ENCODE peak calls at places on chromosomes 1 and 21, in four cellular contexts. K, V, S and R are unnamed samples.

GRCh38 chr1:96234299-96234698 is 487.3 kb upstream of the PTBP2 start:
- DNase-seq in V (peak; percentile 81), K (peak; percentile 72), S (no peak), R (peak; percentile 10)

GRCh38 chr1:18398791-18399551 is 81.8 kb upstream of the KLHDC7A start:
- DNase-seq in K (no peak), S (no peak), V (no peak), R (no peak)

GRCh38 chr1:51671527-51672325 is 54.8 kb downstream of the OSBPL9 start:
- DNase-seq in V (peak; percentile 85), K (peak; percentile 82), S (no peak), R (no peak)

GRCh38 chr1:45230537-45230936 is 24.1 kb upstream of the ZSWIM5 start:
- DNase-seq in S (no peak), V (no peak), K (no peak), R (peak; percentile 22)

GRCh38 chr21:45984584-45985095 is 3.1 kb downstream of the COL6A1 start:
- DNase-seq in V (no peak), S (no peak), K (no peak), R (no peak)

GRCh38 chr1:20413791-20414140 is 72.2 kb downstream of the CAMK2N1 start:
- DNase-seq in K (no peak), V (no peak), S (no peak), R (no peak)

GRCh38 chr1:223259462-223259861 is 104.5 kb downstream of the SUSD4 start:
- DNase-seq in S (no peak), K (no peak), V (no peak), R (no peak)

GRCh38 chr1:242240691-242241090 is 241.8 kb upstream of the MAP1LC3C start:
- DNase-seq in K (no peak), S (no peak), V (no peak), R (no peak)

GRCh38 chr1:58392083-58392482 is 154.4 kb downstream of the OMA1 start:
- DNase-seq in K (no peak), V (no peak), S (no peak), R (no peak)

GRCh38 chr1:237875291-237875690 is 15.4 kb downstream of the ZP4 start:
- DNase-seq in S (no peak), K (peak; percentile 54), V (peak; percentile 70), R (no peak)

GRCh38 chr1:212915245-212916091 is 34.9 kb upstream of the VASH2 start:
- DNase-seq in S (no peak), V (peak; percentile 51), K (peak; percentile 46), R (no peak)

GRCh38 chr1:10691740-10692125 is 104.7 kb downstream of the CASZ1 start:
- DNase-seq in K (no peak), V (no peak), S (no peak), R (no peak)

GRCh38 chr21:15631342-15631741 is 98.4 kb upstream of the USP25 start:
- DNase-seq in K (peak; percentile 65), V (peak; percentile 72), S (no peak), R (peak; percentile 28)

GRCh38 chr1:15341634-15342375 is 67.9 kb upstream of the EFHD2 start:
- DNase-seq in S (peak; percentile 57), V (peak; percentile 72), K (peak; percentile 61), R (peak; percentile 59)

GRCh38 chr1:119920104-119920968 is 24.0 kb upstream of the ADAM30 start:
- DNase-seq in K (no peak), V (no peak), S (no peak), R (no peak)

GRCh38 chr1:905811-906531 is 17.8 kb upstream of the SAMD11 start:
- DNase-seq in S (no peak), V (no peak), K (no peak), R (no peak)

GRCh38 chr21:33205476-33205875 is 24.3 kb upstream of the IFNAR2 start:
- DNase-seq in V (no peak), K (no peak), S (no peak), R (no peak)

GRCh38 chr1:26996024-26996423 is 2.5 kb downstream of the TRNP1 start:
- DNase-seq in S (no peak), V (no peak), K (no peak), R (peak; percentile 89)

GRCh38 chr1:173853074-173853473 is 14.7 kb downstream of the GAS5 start:
- DNase-seq in V (peak; percentile 83), K (peak; percentile 77), S (no peak), R (no peak)

GRCh38 chr1:24266398-24266941 is 52.7 kb upstream of the GRHL3 start:
- DNase-seq in S (peak; percentile 98), V (peak; percentile 97), K (peak; percentile 96), R (peak; percentile 46)

GRCh38 chr1:56284933-56285332 is 294.4 kb downstream of the PLPP3 start:
- DNase-seq in V (peak; percentile 74), K (peak; percentile 74), S (peak; percentile 90), R (no peak)

GRCh38 chr21:41506005-41506404 is 2.0 kb downstream of the TMPRSS2 start:
- DNase-seq in S (no peak), K (no peak), V (no peak), R (no peak)

GRCh38 chr1:191901651-191902050 is 256.6 kb upstream of the RGS18 start:
- DNase-seq in V (no peak), S (no peak), K (no peak), R (peak; percentile 9)

GRCh38 chr1:966135-966602 is at the start of gene PLEKHN1:
- DNase-seq in V (peak; percentile 71), S (peak; percentile 68), K (peak; percentile 41), R (peak; percentile 75)

GRCh38 chr1:157960773-157961172 is 32.7 kb upstream of the KIRREL1 start:
- DNase-seq in K (no peak), V (no peak), S (no peak), R (no peak)

GRCh38 chr1:53057134-53057533 is 4.9 kb upstream of the PODN start:
- DNase-seq in V (peak; percentile 70), S (no peak), K (peak; percentile 66), R (no peak)

GRCh38 chr1:214044438-214045214 is 56.9 kb downstream of the PROX1 start:
- DNase-seq in S (no peak), K (no peak), V (no peak), R (no peak)

DNA sequence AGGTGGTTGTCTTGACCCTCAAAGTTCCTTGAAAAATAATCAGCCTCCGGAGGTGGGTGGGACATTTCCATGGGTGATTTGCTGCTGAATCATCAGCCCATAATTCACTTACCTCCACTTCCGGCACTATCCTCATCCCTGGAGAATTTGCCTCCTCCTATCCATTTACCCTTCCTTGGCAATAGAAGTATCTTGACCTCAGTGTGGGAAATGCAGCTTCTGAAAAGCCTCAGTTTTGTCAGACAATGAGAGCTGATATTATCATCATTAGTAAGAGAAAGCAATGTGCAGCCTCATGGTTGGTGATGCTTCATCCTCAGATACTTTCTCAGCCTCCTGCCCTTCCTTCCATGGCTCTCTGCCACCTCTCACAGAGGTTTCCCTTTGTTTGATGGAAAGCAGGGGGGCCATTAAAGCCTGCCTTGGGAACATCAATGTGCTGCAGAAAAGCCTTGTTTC is 33.3 kb upstream of the RGS4 start:
- DNase-seq in K (peak; percentile 99), S (peak; percentile 73), V (peak; percentile 99), R (peak; percentile 87)
- H3K27ac ChIP-seq in K (peak overlapping the region; percentile 91), S (peak overlapping the region; percentile 92), V (peak overlapping the region; percentile 57), R (peak overlapping the region; percentile 66)

GRCh38 chr1:36705629-36706028 is 222.9 kb upstream of the CSF3R start:
- DNase-seq in V (no peak), S (no peak), K (no peak), R (no peak)
- TF ChIP-seq CTCF in V (no peak), S (no peak), K (no peak), R (no peak)

GRCh38 chr1:21681426-21681825 is 12.3 kb upstream of the RAP1GAP start:
- DNase-seq in S (no peak), V (no peak), K (no peak), R (no peak)
- H3K27ac ChIP-seq in S (no peak overlapping the region), V (no peak overlapping the region), K (no peak overlapping the region), R (no peak overlapping the region)

GRCh38 chr1:37765937-37766664 is 1.2 kb upstream of the EPHA10 start:
- DNase-seq in V (no peak), S (no peak), K (no peak), R (no peak)
- TF ChIP-seq CTCF in V (no peak), S (no peak), K (no peak), R (no peak)

GRCh38 chr1:183515002-183515689 is 42.8 kb downstream of the SMG7 start:
- DNase-seq in S (peak; percentile 95), K (peak; percentile 80), V (peak; percentile 80), R (peak; percentile 66)
- H3K27ac ChIP-seq in S (peak overlapping the region; percentile 88), K (peak overlapping the region; percentile 51), V (peak overlapping the region; percentile 53), R (no peak overlapping the region)

GRCh38 chr1:82091274-82091673 is 290.5 kb downstream of the ADGRL2 start:
- DNase-seq in K (no peak), V (no peak), S (no peak), R (no peak)

GRCh38 chr1:82094136-82094535 is 293.4 kb downstream of the ADGRL2 start:
- DNase-seq in V (no peak), S (no peak), K (no peak), R (no peak)

GRCh38 chr1:82086739-82087138 is 286.0 kb downstream of the ADGRL2 start:
- DNase-seq in S (no peak), V (peak; percentile 16), K (no peak), R (no peak)

GRCh38 chr1:82091729-82092128 is 291.0 kb downstream of the ADGRL2 start:
- DNase-seq in V (no peak), K (no peak), S (no peak), R (no peak)

GRCh38 chr1:82090104-82090503 is 289.4 kb downstream of the ADGRL2 start:
- DNase-seq in K (no peak), S (no peak), V (no peak), R (peak; percentile 4)
- TF ChIP-seq CTCF in K (peak; percentile 30), S (peak; percentile 65), V (peak; percentile 27), R (peak; percentile 34)

GRCh38 chr1:201399018-201399351 is at the start of gene LAD1:
- DNase-seq in S (no peak), K (no peak), V (no peak), R (no peak)

GRCh38 chr1:201399352-201400126 is 415 bp upstream of the LAD1 start:
- DNase-seq in V (peak; percentile 19), K (no peak), S (peak; percentile 70), R (peak; percentile 87)

GRCh38 chr1:201403359-201403758 is 4.2 kb upstream of the LAD1 start:
- DNase-seq in S (no peak), V (no peak), K (no peak), R (no peak)

GRCh38 chr1:201401700-201402099 is 2.6 kb upstream of the LAD1 start:
- DNase-seq in S (no peak), K (no peak), V (no peak), R (no peak)

GRCh38 chr1:201400257-201401230 is 1.4 kb upstream of the LAD1 start:
- DNase-seq in K (no peak), S (no peak), V (no peak), R (no peak)
- H3K27ac ChIP-seq in K (no peak overlapping the region), S (peak overlapping the region; percentile 61), V (no peak overlapping the region), R (no peak overlapping the region)

GRCh38 chr1:230120949-230121381 is 53.9 kb downstream of the GALNT2 start:
- DNase-seq in S (no peak), V (no peak), K (no peak), R (no peak)

GRCh38 chr1:230123280-230124186 is 56.5 kb downstream of the GALNT2 start:
- DNase-seq in V (peak; percentile 70), S (no peak), K (peak; percentile 75), R (no peak)

GRCh38 chr1:230122361-230123279 is 55.6 kb downstream of the GALNT2 start:
- DNase-seq in V (no peak), K (no peak), S (no peak), R (peak; percentile 69)

GRCh38 chr1:230120289-230120948 is 53.4 kb downstream of the GALNT2 start:
- DNase-seq in V (no peak), K (no peak), S (no peak), R (no peak)

GRCh38 chr1:230121950-230122349 is 54.9 kb downstream of the GALNT2 start:
- DNase-seq in S (no peak), V (no peak), K (no peak), R (no peak)
- TF ChIP-seq CTCF in S (no peak), V (no peak), K (no peak), R (no peak)